ENCODE peak calls at places on chromosomes 4 and X, in four cellular contexts. S is GM23338, W is GM12878, F is prostate gland. D is an unnamed sample.

GRCh38 chr4:82293304-82293703 is 80.5 kb downstream of the HNRNPD start:
- DNase-seq in S (no peak), W (peak), F (no peak), D (no peak)

GRCh38 chrX:68511255-68511654 is 12.4 kb downstream of the YIPF6 start:
- DNase-seq in S (peak), W (no peak), F (peak), D (peak)

GRCh38 chrX:48998391-48998790 is 3.7 kb downstream of the GRIPAP1 start:
- DNase-seq in S (no peak), W (no peak), F (no peak), D (no peak)

GRCh38 chr4:181957088-181957487 is 286.1 kb upstream of the TENM3 start:
- DNase-seq in S (no peak), W (no peak), F (peak), D (peak)

GRCh38 chr4:3786196-3786869 is 20.1 kb downstream of the ADRA2C start:
- DNase-seq in S (no peak), W (no peak), F (no peak), D (peak)

GRCh38 chr4:101199507-101200285 is 147.6 kb downstream of the PPP3CA start:
- DNase-seq in S (no peak), W (no peak), F (no peak), D (no peak)

GRCh38 chrX:68196939-68197791 is 236.1 kb downstream of the OPHN1 start:
- DNase-seq in S (peak), W (no peak), F (peak), D (peak)

GRCh38 chrX:30863969-30864368 is 25.1 kb downstream of the TAB3 start:
- DNase-seq in S (no peak), W (no peak), F (no peak), D (no peak)

GRCh38 chrX:91434351-91435168 is at the start of gene PABPC5:
- DNase-seq in S (peak), W (no peak), F (peak), D (peak)

GRCh38 chrX:23434356-23434884 is 99.8 kb downstream of the PTCHD1 start:
- DNase-seq in S (no peak), W (no peak), F (peak), D (peak)

GRCh38 chr4:4974727-4975126 is 44.5 kb downstream of the CYTL1 start:
- DNase-seq in S (no peak), W (no peak), F (no peak), D (no peak)

GRCh38 chr4:185573651-185574199 is 38.4 kb upstream of the PDLIM3 start:
- DNase-seq in S (peak), W (no peak), F (no peak), D (peak)

GRCh38 chr4:8731364-8731763 is 138.8 kb downstream of the CPZ start:
- DNase-seq in S (no peak), W (no peak), F (no peak), D (no peak)

GRCh38 chr4:110287130-110287529 is 88.7 kb upstream of the ELOVL6 start:
- DNase-seq in S (no peak), W (peak), F (no peak), D (no peak)

GRCh38 chrX:19670854-19671620 is 155.7 kb upstream of the MAP3K15 start:
- DNase-seq in S (peak), W (no peak), F (no peak), D (no peak)

GRCh38 chr4:90318208-90318607 is 191.0 kb downstream of the CCSER1 start:
- DNase-seq in S (no peak), W (no peak), F (no peak), D (no peak)

GRCh38 chrX:20693071-20693470 is 426.4 kb upstream of the RPS6KA3 start:
- DNase-seq in S (no peak), W (no peak), F (no peak), D (no peak)

GRCh38 chrX:44843318-44843702 is 511 bp upstream of the DUSP21 start:
- DNase-seq in S (no peak), W (no peak), F (no peak), D (no peak)

GRCh38 chr4:52019941-52020657 is at the start of gene LRRC66:
- DNase-seq in S (no peak), W (no peak), F (no peak), D (no peak)

GRCh38 chr4:127856485-127857447 is 23.9 kb upstream of the PLK4 start:
- DNase-seq in S (peak), W (peak), F (no peak), D (no peak)

GRCh38 chr4:183098080-183098722 is 856 bp upstream of the WWC2 start:
- DNase-seq in S (peak), W (no peak), F (peak), D (peak)

GRCh38 chr4:183284965-183285364 is 35.1 kb downstream of the CLDN22 start:
- DNase-seq in S (no peak), W (no peak), F (no peak), D (no peak)

GRCh38 chrX:42776195-42776594 is 1.8 kb downstream of the PPP1R2C start:
- DNase-seq in S (no peak), W (no peak), F (no peak), D (no peak)

GRCh38 chr4:113682730-113683129 is 78.8 kb downstream of the CAMK2D start:
- DNase-seq in S (no peak), W (no peak), F (no peak), D (no peak)

GRCh38 chrX:132504417-132504816 is 15.6 kb upstream of the MBNL3 start:
- DNase-seq in S (no peak), W (no peak), F (no peak), D (no peak)

GRCh38 chrX:129600981-129601424 is 53.8 kb downstream of the APLN start:
- DNase-seq in S (peak), W (no peak), F (peak), D (no peak)

GRCh38 chr4:84948056-84948455 is 18.4 kb downstream of the WDFY3 start:
- DNase-seq in S (no peak), W (no peak), F (no peak), D (no peak)

GRCh38 chr4:81227968-81228367 is 12.9 kb upstream of the PRKG2 start:
- DNase-seq in S (peak), W (no peak), F (no peak), D (no peak)

GRCh38 chrX:153875391-153876111 is 10.4 kb downstream of the L1CAM start:
- DNase-seq in S (peak), W (no peak), F (peak), D (peak)

GRCh38 chr4:130026185-130026584 is 930.2 kb downstream of the C4orf33 start:
- DNase-seq in S (peak), W (no peak), F (no peak), D (no peak)

GRCh38 chrX:103774070-103774642 is 2.5 kb upstream of the PLP1 start:
- DNase-seq in S (peak), W (no peak), F (peak), D (peak)

GRCh38 chrX:45758738-45759397 is 558.2 kb upstream of the DIPK2B start:
- DNase-seq in S (no peak), W (peak), F (no peak), D (no peak)

GRCh38 chrX:140346711-140347110 is 158.2 kb downstream of the SOX3 start:
- DNase-seq in S (no peak), W (no peak), F (no peak), D (no peak)

GRCh38 chr4:134668237-134668636 is 466.6 kb upstream of the PABPC4L start:
- DNase-seq in S (no peak), W (no peak), F (no peak), D (no peak)

GRCh38 chrX:148333989-148334388 is 166.4 kb upstream of the AFF2 start:
- DNase-seq in S (no peak), W (no peak), F (no peak), D (no peak)

GRCh38 chr4:121353213-121353612 is 27.6 kb downstream of the QRFPR start:
- DNase-seq in S (no peak), W (no peak), F (no peak), D (no peak)

GRCh38 chrX:108397627-108398392 is 40.4 kb downstream of the COL4A6 start:
- DNase-seq in S (no peak), W (no peak), F (no peak), D (no peak)

GRCh38 chr4:11428161-11428700 is 463 bp downstream of the HS3ST1 start:
- DNase-seq in S (peak), W (no peak), F (peak), D (no peak)

GRCh38 chrX:103101280-103102042 is 8.5 kb upstream of the NXF3 start:
- DNase-seq in S (peak), W (no peak), F (no peak), D (no peak)

DNA sequence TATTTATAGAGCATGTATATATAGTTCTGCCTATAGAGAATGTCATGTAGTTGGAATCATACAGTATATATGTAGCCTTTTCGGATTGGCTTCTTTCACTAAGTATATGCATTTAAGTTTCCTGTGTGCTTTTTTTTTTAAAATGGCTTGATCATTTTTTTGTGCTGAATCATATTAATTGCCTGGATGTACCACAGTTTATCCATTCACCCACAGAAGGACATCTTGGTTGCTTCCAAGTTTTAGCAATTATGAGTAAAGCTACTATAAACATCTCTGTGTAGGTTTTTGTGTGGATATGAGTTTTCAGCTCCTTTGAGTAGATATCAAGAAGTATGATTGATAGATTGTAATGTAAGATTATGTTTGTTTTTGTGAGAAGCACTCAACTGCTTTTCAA is 23.8 kb downstream of the PTTG2 start:
- DNase-seq in S (no peak), W (no peak), F (no peak), D (no peak)
- H3K27ac ChIP-seq in S (no peak), W (no peak), F (no peak), D (no peak)

DNA sequence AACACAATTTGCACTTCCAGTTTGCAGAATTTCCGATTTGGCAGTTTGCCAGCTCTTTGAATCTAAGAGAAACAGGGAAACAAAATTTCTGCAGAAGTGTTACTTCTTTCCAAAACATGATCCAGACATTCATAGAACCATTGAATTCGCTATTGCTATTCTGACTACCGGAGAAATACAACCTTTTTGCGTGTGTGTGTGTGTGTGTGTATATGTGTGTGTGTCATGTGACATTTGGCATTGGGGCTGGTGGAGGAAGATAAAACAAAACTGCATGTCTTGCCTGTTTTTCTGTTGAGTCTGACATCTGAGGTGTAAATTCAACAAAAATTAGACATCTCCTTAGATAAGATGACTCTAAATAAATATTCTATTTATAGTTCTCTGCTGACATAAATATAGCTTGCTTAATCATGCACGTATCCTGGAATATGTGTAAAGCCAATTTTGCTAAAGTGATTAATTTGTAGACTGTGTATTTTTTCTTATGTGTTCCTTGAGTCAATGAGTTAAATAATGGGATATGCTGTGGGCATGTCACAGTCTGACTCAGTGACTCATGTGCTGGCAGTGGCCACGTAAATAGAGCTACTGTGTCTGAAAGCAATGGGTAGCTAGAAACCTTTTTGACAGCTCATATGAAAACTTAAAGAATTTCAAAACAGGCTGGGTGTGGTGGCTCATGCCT is 98.9 kb downstream of the HPGD start:
- DNase-seq in S (no peak), W (no peak), F (peak), D (peak)
- H3K27ac ChIP-seq in S (no peak), W (no peak), F (no peak), D (no peak)

GRCh38 chr4:88659890-88660208 is 37.8 kb downstream of the NAP1L5 start:
- DNase-seq in S (no peak), W (no peak), F (no peak), D (no peak)

GRCh38 chr4:88655226-88655625 is 42.4 kb downstream of the NAP1L5 start:
- DNase-seq in S (no peak), W (no peak), F (no peak), D (no peak)

GRCh38 chr4:88659061-88659889 is 38.4 kb downstream of the NAP1L5 start:
- DNase-seq in S (peak), W (peak), F (peak), D (peak)

GRCh38 chr4:88661724-88662123 is 35.9 kb downstream of the NAP1L5 start:
- DNase-seq in S (no peak), W (no peak), F (no peak), D (no peak)

DNA sequence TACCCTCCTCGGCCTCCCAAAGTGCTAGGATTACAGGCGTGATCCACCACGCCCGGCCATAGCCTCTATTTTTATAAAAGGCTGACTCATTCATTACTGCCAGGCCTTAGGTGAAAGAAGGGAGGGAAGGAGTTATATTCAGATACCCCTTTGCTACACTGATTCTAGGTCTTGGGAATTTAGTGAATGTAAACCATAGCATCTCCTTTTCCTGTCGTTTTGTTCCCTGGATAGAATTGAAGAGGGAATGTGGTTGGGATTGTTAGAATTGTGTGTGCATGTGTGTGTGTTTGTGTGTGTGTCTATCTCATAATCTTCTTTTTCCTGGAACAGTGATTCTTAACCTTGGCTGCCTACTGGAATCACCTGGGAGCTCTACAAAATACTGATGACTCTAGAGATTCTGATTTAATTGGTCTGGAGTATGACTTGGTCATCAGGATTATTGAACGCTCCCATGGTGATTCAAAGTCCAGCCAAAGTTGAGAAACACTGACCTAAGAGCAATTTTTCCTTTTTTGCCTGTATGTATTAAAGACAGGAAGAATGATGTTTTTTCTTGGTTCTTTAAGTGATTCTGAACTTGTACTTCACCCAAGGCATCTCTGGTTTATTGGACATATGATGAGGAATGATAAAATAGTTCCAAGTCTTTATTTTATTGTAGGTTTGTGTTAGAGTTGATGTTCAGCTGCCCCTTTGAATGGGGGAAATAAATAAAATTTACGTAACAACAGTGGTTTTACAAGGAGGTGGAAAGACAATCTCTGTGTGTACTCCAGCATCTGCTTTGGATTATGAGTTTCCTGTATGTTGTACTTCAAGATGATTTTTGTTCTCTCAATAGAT is 37.0 kb downstream of the NAP1L5 start:
- DNase-seq in S (no peak), W (no peak), F (no peak), D (no peak)
- H3K27ac ChIP-seq in S (no peak), W (no peak), F (no peak), D (no peak)

GRCh38 chr4:48429709-48430474 is 53.3 kb upstream of the SLC10A4 start:
- DNase-seq in S (peak), W (no peak), F (no peak), D (no peak)
- H3K27ac ChIP-seq in S (peak), W (no peak), F (no peak), D (no peak)

GRCh38 chr4:24978291-24979072 is 52.3 kb downstream of the LGI2 start:
- DNase-seq in S (no peak), W (no peak), F (no peak), D (peak)
- H3K27ac ChIP-seq in S (no peak), W (no peak), F (no peak), D (no peak)

GRCh38 chr4:16818005-16818404 is 80.4 kb downstream of the LDB2 start:
- DNase-seq in S (peak), W (no peak), F (no peak), D (no peak)

GRCh38 chr4:16809064-16809463 is 89.4 kb downstream of the LDB2 start:
- DNase-seq in S (no peak), W (no peak), F (no peak), D (no peak)

DNA sequence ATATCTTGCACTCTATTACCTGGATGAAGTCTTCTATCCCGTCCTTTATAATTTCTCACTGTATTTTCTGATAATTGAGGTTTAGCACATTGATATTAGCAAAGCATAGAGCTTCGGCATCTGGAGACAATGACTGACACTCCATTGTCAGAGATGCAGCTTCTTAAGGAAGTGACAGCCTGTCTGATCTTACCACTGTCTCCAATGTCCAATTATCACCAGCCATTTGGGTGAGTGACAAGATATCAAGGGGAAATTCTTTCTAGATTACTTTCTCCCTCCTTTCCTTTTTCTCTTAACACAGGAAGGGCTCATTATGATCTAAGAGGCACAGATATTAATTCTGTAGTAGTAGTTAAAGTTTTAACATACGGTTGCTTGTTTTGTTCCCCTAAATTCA is 86.4 kb downstream of the LDB2 start:
- DNase-seq in S (no peak), W (no peak), F (no peak), D (no peak)
- H3K27ac ChIP-seq in S (no peak), W (no peak), F (no peak), D (no peak)

GRCh38 chr4:40991908-40992307 is 222.4 kb downstream of the APBB2 start:
- DNase-seq in S (no peak), W (peak), F (no peak), D (no peak)

GRCh38 chr4:40990899-40991265 is 223.5 kb downstream of the APBB2 start:
- DNase-seq in S (no peak), W (peak), F (no peak), D (no peak)

GRCh38 chr4:40998680-40999358 is 215.5 kb downstream of the APBB2 start:
- DNase-seq in S (no peak), W (no peak), F (peak), D (peak)

GRCh38 chr4:40992472-40993298 is 221.7 kb downstream of the APBB2 start:
- DNase-seq in S (no peak), W (peak), F (no peak), D (peak)

DNA sequence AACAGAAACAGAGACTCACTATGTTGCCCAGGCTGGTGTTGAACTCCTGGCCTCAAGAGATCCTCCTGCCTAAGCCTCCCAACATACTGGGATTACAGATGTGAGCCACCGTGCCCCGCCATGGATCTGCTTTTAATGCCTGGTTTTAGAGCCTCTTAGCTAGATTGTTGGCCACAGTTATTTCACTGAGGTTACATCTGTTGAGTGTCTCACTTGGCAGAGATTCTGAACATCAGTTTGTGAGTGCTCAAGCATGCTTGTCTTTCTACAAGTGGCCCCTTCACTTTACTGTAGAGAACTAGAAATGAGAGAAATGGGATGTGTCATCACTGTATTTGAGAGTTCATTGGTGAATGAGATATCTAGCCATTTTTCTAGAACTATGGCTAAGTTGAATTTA is 218.5 kb downstream of the APBB2 start:
- DNase-seq in S (no peak), W (no peak), F (no peak), D (no peak)
- H3K27ac ChIP-seq in S (no peak), W (no peak), F (no peak), D (no peak)

GRCh38 chr4:112514449-112515277 is 1.3 kb downstream of the NEUROG2 start:
- DNase-seq in S (peak), W (no peak), F (no peak), D (no peak)
- H3K27ac ChIP-seq in S (no peak), W (peak), F (no peak), D (no peak)

D was measured in body of pancreas.